ENCODE peak calls at places on chromosomes 5 and 9, in nine cellular contexts. U, R, D, F, J, I, X, K and L are unnamed samples.

GRCh38 chr5:42423285-42424152 is at the start of gene GHR:
- DNase-seq in K (peak; percentile 94), R (peak; percentile 95), D (peak; percentile 93), J (peak; percentile 78), U (peak; percentile 6), I (no peak), F (peak; percentile 14), X (peak; percentile 93), L (peak; percentile 67)

GRCh38 chr9:97076238-97076637 is 37.3 kb upstream of the CTSV start:
- DNase-seq in U (no peak), I (no peak), K (no peak), X (no peak), D (peak; percentile 76), F (no peak), R (no peak), J (no peak), L (no peak)

GRCh38 chr5:43563321-43563720 is 6.4 kb upstream of the PAIP1 start:
- DNase-seq in D (no peak), J (no peak), R (no peak), I (no peak), U (no peak), F (no peak), X (no peak), K (no peak), L (no peak)

GRCh38 chr5:72515211-72515610 is 8.0 kb upstream of the ZNF366 start:
- DNase-seq in R (no peak), X (no peak), I (no peak), U (no peak), J (no peak), F (no peak), K (peak; percentile 32), D (no peak), L (peak; percentile 49)

GRCh38 chr5:170226138-170226435 is 6.7 kb upstream of the C5orf58 start:
- DNase-seq in X (no peak), R (no peak), D (no peak), U (no peak), F (no peak), I (no peak), K (no peak), J (no peak), L (no peak)

GRCh38 chr5:157387683-157388093 is 72.3 kb upstream of the NIPAL4 start:
- DNase-seq in F (no peak), R (peak; percentile 90), X (peak; percentile 57), D (no peak), U (peak; percentile 38), J (no peak), K (peak; percentile 96), I (no peak), L (peak; percentile 20)

GRCh38 chr5:119655081-119655480 is 25.7 kb downstream of the FAM170A start:
- DNase-seq in U (no peak), D (no peak), J (no peak), F (no peak), I (no peak), X (no peak), R (peak; percentile 33), K (peak; percentile 7), L (no peak)

GRCh38 chr5:140038373-140038957 is 4.6 kb downstream of the NRG2 start:
- DNase-seq in D (peak; percentile 28), J (peak; percentile 62), K (no peak), R (peak; percentile 39), F (peak; percentile 78), X (no peak), U (no peak), I (no peak), L (no peak)

GRCh38 chr5:170552486-170553122 is 48.8 kb downstream of the KCNIP1 start:
- DNase-seq in I (no peak), D (peak; percentile 68), J (no peak), K (no peak), R (peak; percentile 58), U (no peak), X (peak; percentile 88), F (no peak), L (no peak)

GRCh38 chr5:138032028-138032571 is 779 bp downstream of the FAM13B start:
- DNase-seq in D (peak; percentile 83), U (no peak), I (peak; percentile 83), J (no peak), X (peak; percentile 64), R (peak; percentile 69), K (peak; percentile 25), F (peak; percentile 88), L (peak; percentile 72)
- H3K4me1 ChIP-seq in D (peaks cover 23% of the 10 kb centered on the region), U (peaks cover 34% of the 10 kb centered on the region), I (peaks cover 59% of the 10 kb centered on the region), J (peaks cover 12% of the 10 kb centered on the region), X (peaks cover 19% of the 10 kb centered on the region), R (peaks cover 27% of the 10 kb centered on the region), K (peaks cover 14% of the 10 kb centered on the region), F (peaks cover 11% of the 10 kb centered on the region), L (peaks cover 26% of the 10 kb centered on the region)

GRCh38 chr5:135393229-135393628 is 5.8 kb downstream of the MACROH2A1 start:
- DNase-seq in D (no peak), R (no peak), U (no peak), I (no peak), J (no peak), F (no peak), K (no peak), X (no peak), L (no peak)

GRCh38 chr5:135396459-135397055 is 2.5 kb downstream of the MACROH2A1 start:
- DNase-seq in X (no peak), D (no peak), R (no peak), I (no peak), F (no peak), K (peak; percentile 24), J (no peak), U (no peak), L (no peak)

GRCh38 chr5:135394095-135394494 is 4.9 kb downstream of the MACROH2A1 start:
- DNase-seq in R (no peak), D (no peak), U (no peak), K (no peak), I (no peak), F (no peak), J (no peak), X (no peak), L (no peak)

GRCh38 chr5:135393691-135394090 is 5.3 kb downstream of the MACROH2A1 start:
- DNase-seq in K (no peak), F (no peak), U (no peak), R (peak; percentile 49), D (no peak), J (no peak), X (no peak), I (no peak), L (no peak)

DNA sequence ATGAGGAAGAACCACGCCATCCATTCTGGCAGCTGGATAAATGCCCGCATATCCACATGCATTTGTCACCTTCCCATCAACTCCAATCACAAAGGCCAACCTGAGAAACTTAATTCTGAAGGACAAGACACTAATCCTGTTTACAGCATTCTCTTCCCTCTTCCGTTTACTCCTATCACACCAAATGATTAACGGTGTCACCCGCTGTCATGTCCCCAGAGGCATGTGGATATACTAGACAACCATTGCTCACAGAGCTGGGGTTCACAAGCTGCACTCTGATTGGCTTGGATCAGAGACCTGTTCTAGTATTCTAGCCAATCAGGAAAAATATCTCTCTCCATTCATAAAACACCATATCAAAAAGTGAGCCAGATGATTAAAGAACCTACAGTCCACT is 3.6 kb downstream of the MACROH2A1 start:
- DNase-seq in F (no peak), K (no peak), I (no peak), D (no peak), U (no peak), J (no peak), X (no peak), R (no peak), L (no peak)
- H4K20me1 ChIP-seq in F (peaks cover 75% of the 10 kb centered on the region), K (peaks cover 75% of the 10 kb centered on the region), I (peaks cover 67% of the 10 kb centered on the region), D (peaks cover 56% of the 10 kb centered on the region), U (peaks cover 35% of the 10 kb centered on the region), J (peaks cover 73% of the 10 kb centered on the region), X (peaks cover 77% of the 10 kb centered on the region), R (peaks cover 13% of the 10 kb centered on the region), L (peaks cover 76% of the 10 kb centered on the region)

DNA sequence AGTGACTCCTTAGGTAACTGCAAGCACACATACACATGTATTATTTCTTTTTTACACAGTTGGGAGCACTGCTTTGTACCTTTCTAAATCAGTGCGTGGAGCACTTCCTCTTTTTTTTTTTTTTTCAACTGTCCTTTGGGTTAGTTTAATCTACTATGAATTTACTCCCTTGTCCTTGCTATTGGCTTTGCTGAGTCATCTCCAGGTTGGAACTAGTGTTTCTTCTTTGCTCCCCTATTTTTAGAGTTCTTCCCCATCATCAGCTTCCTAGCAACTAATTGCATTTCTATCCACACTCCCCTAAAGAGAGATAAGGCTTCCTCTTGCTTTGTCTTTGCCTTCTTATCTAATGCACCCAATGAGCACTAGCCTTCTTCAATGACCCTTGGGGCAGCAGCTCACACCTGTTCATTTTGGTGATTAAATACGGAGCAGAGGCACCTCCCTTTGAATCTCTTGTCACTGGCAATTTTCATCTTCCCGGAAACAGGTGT is 24.3 kb downstream of the S100Z start:
- DNase-seq in K (no peak), D (no peak), X (no peak), F (peak; percentile 90), U (no peak), J (no peak), I (peak; percentile 98), R (no peak), L (no peak)
- H3K9me2 ChIP-seq in K (no peaks in the 10 kb centered on the region), D (no peaks in the 10 kb centered on the region), X (no peaks in the 10 kb centered on the region), F (no peaks in the 10 kb centered on the region), U (no peaks in the 10 kb centered on the region), J (no peaks in the 10 kb centered on the region), I (no peaks in the 10 kb centered on the region), R (no peaks in the 10 kb centered on the region), L (no peaks in the 10 kb centered on the region)

DNA sequence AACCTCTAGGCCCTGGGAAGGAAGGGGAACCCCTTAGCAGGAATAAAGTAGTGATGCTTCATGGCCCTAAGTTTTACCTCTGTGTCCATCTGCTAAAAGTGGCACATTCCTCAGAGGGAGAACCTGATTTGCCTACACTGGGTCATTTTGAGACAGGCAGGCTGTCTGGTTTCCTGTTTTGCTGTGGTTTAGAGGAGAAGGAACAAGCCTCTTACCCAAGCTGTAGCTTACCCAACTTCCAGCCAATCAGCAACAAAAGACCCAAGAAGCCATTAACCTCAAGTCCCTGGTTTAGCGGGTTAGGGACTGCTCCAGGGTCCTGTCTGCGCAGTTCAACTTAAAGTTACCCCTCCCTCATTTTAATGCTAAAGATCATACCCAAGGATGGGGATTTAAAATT is 411.0 kb downstream of the MAT2B start:
- DNase-seq in U (no peak), F (peak; percentile 72), D (no peak), J (no peak), K (no peak), I (peak; percentile 92), X (no peak), R (no peak), L (no peak)
- H3K4me1 ChIP-seq in U (no peaks in the 10 kb centered on the region), F (peaks cover 27% of the 10 kb centered on the region), D (peaks cover 13% of the 10 kb centered on the region), J (no peaks in the 10 kb centered on the region), K (no peaks in the 10 kb centered on the region), I (peaks cover 55% of the 10 kb centered on the region), X (peaks cover 9% of the 10 kb centered on the region), R (no peaks in the 10 kb centered on the region), L (no peaks in the 10 kb centered on the region)

GRCh38 chr5:17238521-17239041 is 21.1 kb downstream of the BASP1 start:
- DNase-seq in F (no peak), X (no peak), R (peak; percentile 81), D (no peak), K (peak; percentile 99), U (no peak), I (no peak), J (no peak), L (no peak)
- H4K20me1 ChIP-seq in F (no peaks in the 10 kb centered on the region), X (peaks cover 89% of the 10 kb centered on the region), R (peaks cover 2% of the 10 kb centered on the region), D (peaks cover 26% of the 10 kb centered on the region), K (no peaks in the 10 kb centered on the region), U (no peaks in the 10 kb centered on the region), I (no peaks in the 10 kb centered on the region), J (peaks cover 8% of the 10 kb centered on the region), L (no peaks in the 10 kb centered on the region)